ENCODE peak calls at places on chromosomes 11 and 22, in six cellular contexts. J is choroid plexus epithelial cell, L is tibial nerve, N is thoracic aorta, S is vagina, Y is astrocyte of the spinal cord. H is an unnamed sample.
A peak's percentile ranks its signal among the peaks of the same experiment; 100 is the strongest.

GRCh38 chr22:20509344-20510047 is 2.1 kb downstream of the MED15 start:
- DNase-seq in S (no peak), L (peak; percentile 79), N (peak; percentile 80), Y (peak; percentile 93), J (peak; percentile 95), H (no peak)

GRCh38 chr11:10612217-10612862 is 43.9 kb upstream of the LYVE1 start:
- DNase-seq in Y (no peak), J (no peak), N (no peak), L (no peak), S (no peak), H (no peak)

GRCh38 chr11:107196732-107197131 is 178.5 kb upstream of the GUCY1A2 start:
- DNase-seq in N (no peak), S (no peak), J (no peak), L (no peak), Y (no peak), H (no peak)

GRCh38 chr22:50633771-50634170 is 5.8 kb upstream of the ARSA start:
- DNase-seq in S (no peak), J (no peak), N (no peak), L (no peak), Y (no peak), H (no peak)

GRCh38 chr22:29307658-29308147 is 1.3 kb downstream of the GAS2L1 start:
- DNase-seq in L (no peak), J (no peak), N (no peak), S (no peak), Y (no peak), H (no peak)

GRCh38 chr11:45384711-45385241 is 98.6 kb upstream of the SYT13 start:
- DNase-seq in N (no peak), Y (no peak), L (no peak), J (no peak), S (no peak), H (no peak)

GRCh38 chr11:114200785-114201184 is 95.4 kb upstream of the NNMT start:
- DNase-seq in J (no peak), S (no peak), L (no peak), N (no peak), Y (no peak), H (no peak)

GRCh38 chr11:122732342-122733300 is 77.1 kb downstream of the UBASH3B start:
- DNase-seq in S (no peak), N (no peak), Y (no peak), J (no peak), L (no peak), H (no peak)

GRCh38 chr22:27487600-27488450 is 313.7 kb downstream of the MN1 start:
- DNase-seq in L (no peak), N (no peak), S (no peak), Y (peak; percentile 64), J (peak; percentile 71), H (no peak)

GRCh38 chr11:119651802-119652584 is 77.0 kb downstream of the NECTIN1 start:
- DNase-seq in J (no peak), S (no peak), L (no peak), N (no peak), Y (no peak), H (peak; percentile 22)

GRCh38 chr11:106304274-106304673 is 226.8 kb downstream of the AASDHPPT start:
- DNase-seq in N (no peak), Y (peak; percentile 50), J (peak; percentile 64), S (no peak), L (no peak), H (no peak)

GRCh38 chr11:18705651-18706281 is 7.2 kb downstream of the TMEM86A start:
- DNase-seq in N (no peak), Y (no peak), J (peak; percentile 9), S (no peak), L (no peak), H (peak; percentile 20)

GRCh38 chr11:65290448-65291165 is 24.1 kb upstream of the CDC42EP2 start:
- DNase-seq in S (peak; percentile 97), Y (peak; percentile 96), J (peak; percentile 99), L (peak; percentile 97), N (peak; percentile 59), H (no peak)

GRCh38 chr11:3223932-3224729 is 5.5 kb upstream of the MRGPRG start:
- DNase-seq in Y (no peak), S (no peak), N (no peak), L (no peak), J (no peak), H (peak; percentile 28)

GRCh38 chr22:49099496-49100124 is 728.1 kb downstream of the BRD1 start:
- DNase-seq in S (no peak), L (no peak), Y (no peak), N (peak; percentile 53), J (no peak), H (no peak)

GRCh38 chr22:40209945-40210485 is 32.3 kb downstream of the TNRC6B start:
- DNase-seq in L (no peak), Y (no peak), S (no peak), N (no peak), J (no peak), H (no peak)

GRCh38 chr11:60769811-60770210 is 13.1 kb downstream of the MS4A15 start:
- DNase-seq in N (no peak), S (no peak), J (no peak), Y (no peak), L (no peak), H (no peak)

GRCh38 chr11:96207459-96208449 is 135.2 kb downstream of the MAML2 start:
- DNase-seq in N (no peak), L (no peak), Y (no peak), J (peak; percentile 30), S (no peak), H (no peak)

GRCh38 chr11:72609045-72609444 is 65.2 kb downstream of the PDE2A start:
- DNase-seq in L (no peak), N (no peak), J (peak; percentile 71), S (no peak), Y (no peak), H (no peak)

GRCh38 chr22:36548606-36549005 is 19.6 kb upstream of the EIF3D start:
- DNase-seq in L (no peak), J (peak; percentile 15), N (no peak), Y (no peak), S (no peak), H (no peak)

GRCh38 chr22:19062139-19062789 is 59.9 kb downstream of the DGCR2 start:
- DNase-seq in L (no peak), Y (no peak), N (no peak), J (peak; percentile 9), S (no peak), H (no peak)

DNA sequence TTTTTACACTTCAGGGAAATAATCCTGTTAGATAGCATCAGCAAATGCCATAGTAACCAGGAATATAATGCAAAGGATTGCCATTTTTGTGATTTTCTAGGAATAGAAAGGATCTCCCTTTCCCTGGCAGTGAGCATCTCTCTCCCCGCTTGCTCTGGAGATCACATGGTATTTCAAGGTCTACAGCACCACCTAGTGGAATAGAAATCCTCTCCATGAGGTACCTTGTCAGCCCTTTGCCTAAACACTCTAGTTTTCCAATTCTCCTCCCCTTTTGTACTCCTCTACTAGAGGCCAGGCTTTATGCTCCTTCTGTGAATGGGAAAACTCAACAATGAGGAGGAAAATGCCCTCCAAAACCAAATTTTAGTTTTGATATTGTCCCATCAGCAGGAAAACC is 78.4 kb downstream of the XRRA1 start:
- DNase-seq in J (peak; percentile 68), N (no peak), S (no peak), L (no peak), Y (peak; percentile 44), H (no peak)
- TF ChIP-seq CTCF in J (peak; percentile 56), N (no peak), S (no peak), L (no peak), Y (peak; percentile 37), H (no peak)

GRCh38 chr22:43750751-43751150 is 61.4 kb downstream of the EFCAB6 start:
- DNase-seq in S (no peak), J (no peak), Y (no peak), N (no peak), L (no peak), H (no peak)

GRCh38 chr22:43745783-43746356 is 66.2 kb downstream of the EFCAB6 start:
- DNase-seq in S (no peak), L (no peak), N (no peak), Y (no peak), J (no peak), H (no peak)

GRCh38 chr22:43749473-43749872 is 62.6 kb downstream of the EFCAB6 start:
- DNase-seq in S (no peak), J (no peak), N (no peak), Y (no peak), L (no peak), H (peak; percentile 52)

GRCh38 chr22:43743929-43744643 is 68.0 kb downstream of the EFCAB6 start:
- DNase-seq in S (no peak), L (no peak), Y (no peak), N (no peak), J (no peak), H (no peak)

DNA sequence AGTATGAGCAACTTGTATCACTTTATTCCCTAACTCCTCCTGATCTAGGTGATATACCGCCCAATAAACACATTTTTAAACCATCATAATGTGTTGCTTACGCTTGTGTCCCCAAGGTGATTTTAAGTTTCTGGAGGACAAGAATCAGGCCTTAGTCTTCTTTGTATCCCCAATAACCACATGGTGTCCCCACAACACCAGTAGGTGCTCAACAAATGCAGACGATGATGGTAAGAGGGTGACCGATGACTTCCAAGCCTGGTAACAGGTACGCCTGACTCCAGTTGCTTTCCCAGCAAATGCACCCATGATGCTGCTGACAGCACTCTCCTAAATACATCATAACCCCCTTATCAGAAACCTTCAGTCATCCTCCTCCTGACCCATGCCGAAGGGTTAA is 64.2 kb downstream of the EFCAB6 start:
- DNase-seq in J (no peak), S (no peak), N (no peak), L (no peak), Y (no peak), H (no peak)
- TF ChIP-seq CTCF in J (no peak), S (no peak), N (no peak), L (no peak), Y (no peak), H (no peak)

DNA sequence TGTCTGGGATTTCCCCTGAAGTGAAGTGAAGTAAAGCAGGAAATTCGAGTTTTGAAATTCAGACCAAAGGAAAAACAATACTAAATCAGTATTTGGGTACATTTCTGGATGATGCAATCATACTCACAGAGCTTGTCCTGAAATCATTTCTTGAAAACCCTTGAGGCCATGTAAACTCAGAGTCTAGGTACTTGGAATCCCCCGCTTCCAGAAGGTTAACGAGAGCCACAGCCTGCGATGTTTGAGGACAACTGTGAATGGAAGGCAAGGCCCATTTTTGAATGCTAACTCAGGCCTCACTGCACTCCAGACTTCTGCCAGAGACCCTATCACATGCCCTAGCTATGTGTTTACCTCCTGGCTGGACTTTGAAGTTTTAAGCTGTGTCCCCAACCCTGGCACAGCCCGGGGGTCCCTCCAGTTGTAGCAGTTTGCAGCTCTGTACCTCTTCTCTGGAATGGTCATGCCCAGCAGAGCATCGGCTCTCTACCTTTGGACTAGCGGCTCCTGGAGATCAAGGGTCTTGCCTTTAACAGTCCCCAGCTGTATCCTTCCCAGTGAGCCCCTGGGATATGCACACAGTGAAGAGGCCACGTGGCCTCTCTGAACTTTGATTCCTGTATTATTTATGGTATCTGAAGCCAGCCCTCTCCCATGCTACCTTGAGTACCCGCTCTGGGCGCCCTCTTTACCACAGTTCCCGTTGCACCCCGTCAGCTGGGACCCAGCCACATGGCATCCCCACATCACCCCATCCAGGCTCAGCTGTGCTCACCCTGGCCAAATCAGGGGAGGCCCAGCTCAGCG is 5.6 kb upstream of the FTH1 start:
- DNase-seq in S (no peak), N (no peak), L (no peak), J (no peak), Y (peak; percentile 87), H (no peak)
- TF ChIP-seq CTCF in S (no peak), N (no peak), L (no peak), J (no peak), Y (no peak), H (no peak)

DNA sequence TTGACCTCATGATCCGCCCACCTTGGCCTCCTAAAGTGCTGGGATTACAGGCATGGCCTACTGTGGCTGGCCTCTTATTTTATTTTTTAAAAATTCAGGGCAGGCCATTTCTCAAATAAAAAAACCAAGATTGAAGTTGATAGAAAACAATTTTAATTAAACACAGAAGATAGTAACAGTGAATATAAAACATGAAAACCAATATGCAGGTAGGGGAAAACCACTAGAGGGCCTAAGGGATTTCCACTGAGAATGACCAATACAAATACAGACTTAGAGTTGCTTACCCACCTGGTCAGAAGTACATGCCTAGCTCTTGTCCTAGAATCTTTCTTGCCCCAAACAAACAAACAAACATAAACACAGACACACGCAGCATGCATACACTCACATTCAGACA is 1.7 kb upstream of the RTCB start:
- DNase-seq in L (no peak), S (no peak), J (peak; percentile 69), N (no peak), Y (peak; percentile 33), H (no peak)
- TF ChIP-seq CTCF in L (no peak), S (no peak), J (peak; percentile 70), N (no peak), Y (peak; percentile 60), H (no peak)

H was measured in WTC11.